ENCODE peak calls at places on chromosomes 2 and 18, in eight cellular contexts. One of them, this sample, is unnamed.

GRCh38 chr2:28934769-28935168 is 40.3 kb downstream of the WDR43 start:
- DNase-seq in activated CD4-positive, CD25-positive, alpha-beta regulatory T cell treated with anti-CD3 and anti-CD28 coated beads, Interleukin-2, amount 50 U/mL, for 72 hours: no peak
- DNase-seq in GDM1: no peak
- DNase-seq in mesendoderm: no peak
- DNase-seq in tibial artery: no peak
- DNase-seq in AG04450: no peak
- DNase-seq in LoVo: no peak
- DNase-seq in left ventricle myocardium inferior: no peak
- DNase-seq in this sample: no peak

GRCh38 chr2:211351998-211352397 is 795.6 kb downstream of the CPS1 start:
- DNase-seq in LoVo: no peak
- DNase-seq in tibial artery: no peak
- DNase-seq in GDM1: no peak
- DNase-seq in left ventricle myocardium inferior: no peak
- DNase-seq in mesendoderm: peak; percentile 45
- DNase-seq in activated CD4-positive, CD25-positive, alpha-beta regulatory T cell treated with anti-CD3 and anti-CD28 coated beads, Interleukin-2, amount 50 U/mL, for 72 hours: no peak
- DNase-seq in AG04450: no peak
- DNase-seq in this sample: no peak

GRCh38 chr2:233566141-233566956 is at the start of gene USP40:
- DNase-seq in GDM1: peak; percentile 74
- DNase-seq in tibial artery: peak; percentile 90
- DNase-seq in left ventricle myocardium inferior: peak; percentile 87
- DNase-seq in LoVo: peak; percentile 95
- DNase-seq in AG04450: peak; percentile 73
- DNase-seq in mesendoderm: peak; percentile 97
- DNase-seq in activated CD4-positive, CD25-positive, alpha-beta regulatory T cell treated with anti-CD3 and anti-CD28 coated beads, Interleukin-2, amount 50 U/mL, for 72 hours: peak; percentile 71
- DNase-seq in this sample: peak; percentile 90

GRCh38 chr2:167126165-167126564 is 237.9 kb downstream of the XIRP2 start:
- DNase-seq in LoVo: no peak
- DNase-seq in GDM1: no peak
- DNase-seq in mesendoderm: no peak
- DNase-seq in tibial artery: no peak
- DNase-seq in AG04450: no peak
- DNase-seq in activated CD4-positive, CD25-positive, alpha-beta regulatory T cell treated with anti-CD3 and anti-CD28 coated beads, Interleukin-2, amount 50 U/mL, for 72 hours: no peak
- DNase-seq in left ventricle myocardium inferior: no peak
- DNase-seq in this sample: no peak

GRCh38 chr2:240929364-240930095 is 23.4 kb downstream of the CROCC2 start:
- DNase-seq in LoVo: no peak
- DNase-seq in left ventricle myocardium inferior: no peak
- DNase-seq in AG04450: no peak
- DNase-seq in mesendoderm: no peak
- DNase-seq in GDM1: no peak
- DNase-seq in tibial artery: no peak
- DNase-seq in activated CD4-positive, CD25-positive, alpha-beta regulatory T cell treated with anti-CD3 and anti-CD28 coated beads, Interleukin-2, amount 50 U/mL, for 72 hours: peak; percentile 17
- DNase-seq in this sample: no peak

GRCh38 chr2:126634273-126634861 is 21.6 kb upstream of the GYPC start:
- DNase-seq in LoVo: peak; percentile 33
- DNase-seq in GDM1: no peak
- DNase-seq in AG04450: no peak
- DNase-seq in mesendoderm: peak; percentile 42
- DNase-seq in tibial artery: no peak
- DNase-seq in left ventricle myocardium inferior: no peak
- DNase-seq in activated CD4-positive, CD25-positive, alpha-beta regulatory T cell treated with anti-CD3 and anti-CD28 coated beads, Interleukin-2, amount 50 U/mL, for 72 hours: no peak
- DNase-seq in this sample: no peak

GRCh38 chr2:213251618-213252017 is 32.6 kb upstream of the SPAG16 start:
- DNase-seq in tibial artery: no peak
- DNase-seq in left ventricle myocardium inferior: no peak
- DNase-seq in activated CD4-positive, CD25-positive, alpha-beta regulatory T cell treated with anti-CD3 and anti-CD28 coated beads, Interleukin-2, amount 50 U/mL, for 72 hours: no peak
- DNase-seq in AG04450: peak; percentile 65
- DNase-seq in LoVo: peak; percentile 59
- DNase-seq in mesendoderm: peak; percentile 84
- DNase-seq in GDM1: no peak
- DNase-seq in this sample: peak; percentile 23

GRCh38 chr2:118249531-118249930 is 161.3 kb downstream of the INSIG2 start:
- DNase-seq in activated CD4-positive, CD25-positive, alpha-beta regulatory T cell treated with anti-CD3 and anti-CD28 coated beads, Interleukin-2, amount 50 U/mL, for 72 hours: no peak
- DNase-seq in GDM1: no peak
- DNase-seq in mesendoderm: peak; percentile 81
- DNase-seq in left ventricle myocardium inferior: no peak
- DNase-seq in LoVo: no peak
- DNase-seq in AG04450: no peak
- DNase-seq in tibial artery: no peak
- DNase-seq in this sample: no peak

GRCh38 chr2:31176742-31177141 is 38.5 kb upstream of the GALNT14 start:
- DNase-seq in activated CD4-positive, CD25-positive, alpha-beta regulatory T cell treated with anti-CD3 and anti-CD28 coated beads, Interleukin-2, amount 50 U/mL, for 72 hours: no peak
- DNase-seq in LoVo: no peak
- DNase-seq in mesendoderm: no peak
- DNase-seq in left ventricle myocardium inferior: no peak
- DNase-seq in AG04450: no peak
- DNase-seq in tibial artery: no peak
- DNase-seq in GDM1: no peak
- DNase-seq in this sample: no peak

GRCh38 chr2:61410185-61410584 is 60.7 kb downstream of the USP34 start:
- DNase-seq in GDM1: no peak
- DNase-seq in LoVo: no peak
- DNase-seq in AG04450: no peak
- DNase-seq in tibial artery: no peak
- DNase-seq in activated CD4-positive, CD25-positive, alpha-beta regulatory T cell treated with anti-CD3 and anti-CD28 coated beads, Interleukin-2, amount 50 U/mL, for 72 hours: no peak
- DNase-seq in mesendoderm: no peak
- DNase-seq in left ventricle myocardium inferior: no peak
- DNase-seq in this sample: no peak

GRCh38 chr2:204880928-204881327 is 335.7 kb downstream of the PARD3B start:
- DNase-seq in left ventricle myocardium inferior: no peak
- DNase-seq in mesendoderm: no peak
- DNase-seq in GDM1: no peak
- DNase-seq in LoVo: no peak
- DNase-seq in activated CD4-positive, CD25-positive, alpha-beta regulatory T cell treated with anti-CD3 and anti-CD28 coated beads, Interleukin-2, amount 50 U/mL, for 72 hours: no peak
- DNase-seq in tibial artery: no peak
- DNase-seq in AG04450: no peak
- DNase-seq in this sample: no peak

GRCh38 chr2:3728104-3729054 is 25.0 kb downstream of the DCDC2C start:
- DNase-seq in tibial artery: no peak
- DNase-seq in AG04450: peak; percentile 26
- DNase-seq in left ventricle myocardium inferior: no peak
- DNase-seq in mesendoderm: peak; percentile 70
- DNase-seq in LoVo: peak; percentile 37
- DNase-seq in GDM1: peak; percentile 10
- DNase-seq in activated CD4-positive, CD25-positive, alpha-beta regulatory T cell treated with anti-CD3 and anti-CD28 coated beads, Interleukin-2, amount 50 U/mL, for 72 hours: no peak
- DNase-seq in this sample: peak; percentile 14

GRCh38 chr2:147490612-147491261 is 354.1 kb upstream of the ACVR2A start:
- DNase-seq in mesendoderm: peak; percentile 55
- DNase-seq in left ventricle myocardium inferior: no peak
- DNase-seq in LoVo: peak; percentile 34
- DNase-seq in tibial artery: no peak
- DNase-seq in activated CD4-positive, CD25-positive, alpha-beta regulatory T cell treated with anti-CD3 and anti-CD28 coated beads, Interleukin-2, amount 50 U/mL, for 72 hours: no peak
- DNase-seq in AG04450: no peak
- DNase-seq in GDM1: no peak
- DNase-seq in this sample: no peak

GRCh38 chr2:230901006-230901405 is 24.0 kb downstream of the GPR55 start:
- DNase-seq in tibial artery: peak; percentile 19
- DNase-seq in left ventricle myocardium inferior: no peak
- DNase-seq in AG04450: no peak
- DNase-seq in activated CD4-positive, CD25-positive, alpha-beta regulatory T cell treated with anti-CD3 and anti-CD28 coated beads, Interleukin-2, amount 50 U/mL, for 72 hours: peak; percentile 21
- DNase-seq in mesendoderm: no peak
- DNase-seq in LoVo: no peak
- DNase-seq in GDM1: no peak
- DNase-seq in this sample: no peak

GRCh38 chr2:65435625-65436168 is 3.3 kb upstream of the SPRED2 start:
- DNase-seq in mesendoderm: peak; percentile 92
- DNase-seq in activated CD4-positive, CD25-positive, alpha-beta regulatory T cell treated with anti-CD3 and anti-CD28 coated beads, Interleukin-2, amount 50 U/mL, for 72 hours: peak; percentile 34
- DNase-seq in AG04450: peak; percentile 74
- DNase-seq in GDM1: peak; percentile 72
- DNase-seq in left ventricle myocardium inferior: peak; percentile 90
- DNase-seq in tibial artery: peak; percentile 94
- DNase-seq in LoVo: peak; percentile 81
- DNase-seq in this sample: peak; percentile 52

GRCh38 chr2:12070153-12070552 is 323.7 kb downstream of the LPIN1 start:
- DNase-seq in activated CD4-positive, CD25-positive, alpha-beta regulatory T cell treated with anti-CD3 and anti-CD28 coated beads, Interleukin-2, amount 50 U/mL, for 72 hours: no peak
- DNase-seq in left ventricle myocardium inferior: no peak
- DNase-seq in GDM1: no peak
- DNase-seq in mesendoderm: no peak
- DNase-seq in AG04450: no peak
- DNase-seq in LoVo: no peak
- DNase-seq in tibial artery: no peak
- DNase-seq in this sample: no peak

GRCh38 chr2:53202063-53202462 is 565.5 kb upstream of the CHAC2 start:
- DNase-seq in mesendoderm: peak; percentile 56
- DNase-seq in activated CD4-positive, CD25-positive, alpha-beta regulatory T cell treated with anti-CD3 and anti-CD28 coated beads, Interleukin-2, amount 50 U/mL, for 72 hours: no peak
- DNase-seq in tibial artery: no peak
- DNase-seq in GDM1: no peak
- DNase-seq in LoVo: peak; percentile 67
- DNase-seq in left ventricle myocardium inferior: no peak
- DNase-seq in AG04450: peak; percentile 59
- DNase-seq in this sample: peak; percentile 64

GRCh38 chr2:223044092-223044836 is 7.7 kb upstream of the KCNE4 start:
- DNase-seq in AG04450: no peak
- DNase-seq in activated CD4-positive, CD25-positive, alpha-beta regulatory T cell treated with anti-CD3 and anti-CD28 coated beads, Interleukin-2, amount 50 U/mL, for 72 hours: no peak
- DNase-seq in mesendoderm: peak; percentile 27
- DNase-seq in LoVo: no peak
- DNase-seq in left ventricle myocardium inferior: no peak
- DNase-seq in GDM1: no peak
- DNase-seq in tibial artery: no peak
- DNase-seq in this sample: no peak

GRCh38 chr2:30775833-30776232 is 31.4 kb downstream of the CAPN13 start:
- DNase-seq in GDM1: no peak
- DNase-seq in LoVo: no peak
- DNase-seq in mesendoderm: peak; percentile 30
- DNase-seq in left ventricle myocardium inferior: no peak
- DNase-seq in tibial artery: no peak
- DNase-seq in AG04450: no peak
- DNase-seq in activated CD4-positive, CD25-positive, alpha-beta regulatory T cell treated with anti-CD3 and anti-CD28 coated beads, Interleukin-2, amount 50 U/mL, for 72 hours: no peak
- DNase-seq in this sample: no peak

GRCh38 chr2:218323526-218324472 is 31.5 kb upstream of the TMBIM1 start:
- DNase-seq in left ventricle myocardium inferior: peak; percentile 30
- DNase-seq in tibial artery: no peak
- DNase-seq in AG04450: no peak
- DNase-seq in LoVo: no peak
- DNase-seq in GDM1: peak; percentile 66
- DNase-seq in activated CD4-positive, CD25-positive, alpha-beta regulatory T cell treated with anti-CD3 and anti-CD28 coated beads, Interleukin-2, amount 50 U/mL, for 72 hours: no peak
- DNase-seq in mesendoderm: peak; percentile 84
- DNase-seq in this sample: no peak

GRCh38 chr2:219274392-219274921 is 4.7 kb upstream of the DNAJB2 start:
- DNase-seq in mesendoderm: peak; percentile 98
- DNase-seq in GDM1: no peak
- DNase-seq in AG04450: peak; percentile 37
- DNase-seq in activated CD4-positive, CD25-positive, alpha-beta regulatory T cell treated with anti-CD3 and anti-CD28 coated beads, Interleukin-2, amount 50 U/mL, for 72 hours: no peak
- DNase-seq in tibial artery: no peak
- DNase-seq in LoVo: peak; percentile 77
- DNase-seq in left ventricle myocardium inferior: no peak
- DNase-seq in this sample: no peak

GRCh38 chr2:47033102-47033880 is 117.7 kb upstream of the MCFD2 start:
- DNase-seq in LoVo: no peak
- DNase-seq in AG04450: no peak
- DNase-seq in GDM1: no peak
- DNase-seq in tibial artery: no peak
- DNase-seq in left ventricle myocardium inferior: no peak
- DNase-seq in mesendoderm: peak; percentile 53
- DNase-seq in activated CD4-positive, CD25-positive, alpha-beta regulatory T cell treated with anti-CD3 and anti-CD28 coated beads, Interleukin-2, amount 50 U/mL, for 72 hours: no peak
- DNase-seq in this sample: no peak

GRCh38 chr18:376307-376706 is 108.5 kb upstream of the THOC1 start:
- DNase-seq in AG04450: no peak
- DNase-seq in LoVo: no peak
- DNase-seq in GDM1: no peak
- DNase-seq in activated CD4-positive, CD25-positive, alpha-beta regulatory T cell treated with anti-CD3 and anti-CD28 coated beads, Interleukin-2, amount 50 U/mL, for 72 hours: no peak
- DNase-seq in mesendoderm: no peak
- DNase-seq in tibial artery: no peak
- DNase-seq in left ventricle myocardium inferior: no peak
- DNase-seq in this sample: no peak